ENCODE peak calls at places on chromosomes 16 and 17, in four cellular contexts. One of them, this sample, is unnamed. For H3K4me1, the result is how much of the 10 kb centered on the place peaks cover.

GRCh38 chr17:61072648-61073047 is 327.0 kb upstream of the TBX2 start:
- DNase-seq in HCT116: no peak
- DNase-seq in stomach: no peak
- DNase-seq in A549: no peak
- DNase-seq in this sample: no peak

GRCh38 chr16:24381470-24382118 is 125.5 kb downstream of the CACNG3 start:
- DNase-seq in HCT116: no peak
- DNase-seq in stomach: no peak
- DNase-seq in A549: no peak
- DNase-seq in this sample: no peak

GRCh38 chr16:17475104-17475503 is 4.3 kb upstream of the XYLT1 start:
- DNase-seq in HCT116: no peak
- DNase-seq in stomach: no peak
- DNase-seq in A549: no peak
- DNase-seq in this sample: no peak

GRCh38 chr17:75288784-75289121 is 480 bp downstream of the SLC25A19 start:
- DNase-seq in HCT116: no peak
- DNase-seq in stomach: peak
- DNase-seq in A549: no peak
- DNase-seq in this sample: no peak

GRCh38 chr17:71208111-71208704 is 912.6 kb upstream of the SOX9 start:
- DNase-seq in HCT116: no peak
- DNase-seq in stomach: no peak
- DNase-seq in A549: no peak
- DNase-seq in this sample: no peak

GRCh38 chr16:78984324-78984723 is 616.2 kb downstream of the MAF start:
- DNase-seq in HCT116: no peak
- DNase-seq in stomach: no peak
- DNase-seq in A549: peak
- DNase-seq in this sample: no peak

GRCh38 chr16:88758227-88758943 is 26.6 kb downstream of the PIEZO1 start:
- DNase-seq in HCT116: no peak
- DNase-seq in stomach: no peak
- DNase-seq in A549: no peak
- DNase-seq in this sample: no peak

GRCh38 chr16:84036982-84037425 is 5.6 kb downstream of the SLC38A8 start:
- DNase-seq in HCT116: no peak
- DNase-seq in stomach: no peak
- DNase-seq in A549: no peak
- DNase-seq in this sample: no peak

GRCh38 chr16:29816694-29817441 is 916 bp downstream of the PAGR1 start:
- DNase-seq in HCT116: no peak
- DNase-seq in stomach: peak
- DNase-seq in A549: peak
- DNase-seq in this sample: peak

GRCh38 chr16:69928856-69929400 is 22.2 kb upstream of the CLEC18A start:
- DNase-seq in HCT116: no peak
- DNase-seq in stomach: no peak
- DNase-seq in A549: no peak
- DNase-seq in this sample: no peak

GRCh38 chr17:48597492-48597774 is 3.9 kb upstream of the HOXB5 start:
- DNase-seq in HCT116: no peak
- DNase-seq in stomach: no peak
- DNase-seq in A549: no peak
- DNase-seq in this sample: no peak
- H3K4me3 ChIP-seq in HCT116: no peak
- H3K4me3 ChIP-seq in stomach: peak
- H3K4me3 ChIP-seq in A549: no peak
- H3K4me3 ChIP-seq in this sample: peak

DNA sequence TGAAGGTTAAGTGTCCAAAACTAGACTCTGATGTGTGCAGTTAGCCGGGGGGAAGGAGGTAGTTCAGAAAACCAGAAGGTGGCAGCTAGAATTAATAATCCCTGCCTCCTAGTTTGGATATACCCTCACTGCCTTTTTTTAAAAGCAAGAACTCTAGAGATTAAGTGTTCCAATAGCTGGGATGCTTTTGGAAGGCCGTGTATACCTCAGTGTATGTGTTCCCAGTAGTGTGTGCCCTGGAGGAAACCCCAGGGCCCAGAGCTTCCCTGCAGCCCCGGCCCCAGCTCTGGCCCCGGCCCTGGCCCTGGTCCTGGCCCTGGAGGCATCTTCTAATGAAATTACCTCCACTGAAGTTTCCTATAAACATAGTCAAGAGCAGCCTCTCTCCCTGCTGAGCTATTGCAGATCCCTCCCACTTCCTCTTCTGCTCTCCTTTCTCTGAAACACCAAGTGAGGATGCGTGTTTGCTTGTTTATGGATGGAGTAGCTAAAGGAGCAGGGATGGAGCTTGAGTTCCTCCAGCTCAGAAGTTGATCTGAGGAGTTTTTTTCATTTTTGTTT is 130.7 kb downstream of the PRKCA start:
- DNase-seq in HCT116: no peak
- DNase-seq in stomach: no peak
- DNase-seq in A549: no peak
- DNase-seq in this sample: peak
- H3K4me1 ChIP-seq in HCT116: under half
- H3K4me1 ChIP-seq in stomach: under half
- H3K4me1 ChIP-seq in A549: under half
- H3K4me1 ChIP-seq in this sample: under half

GRCh38 chr17:45429338-45430005 is 3.2 kb downstream of the ARHGAP27 start:
- DNase-seq in HCT116: no peak
- DNase-seq in stomach: peak
- DNase-seq in A549: no peak
- DNase-seq in this sample: no peak
- H3K4me3 ChIP-seq in HCT116: no peak
- H3K4me3 ChIP-seq in stomach: peak
- H3K4me3 ChIP-seq in A549: no peak
- H3K4me3 ChIP-seq in this sample: no peak

DNA sequence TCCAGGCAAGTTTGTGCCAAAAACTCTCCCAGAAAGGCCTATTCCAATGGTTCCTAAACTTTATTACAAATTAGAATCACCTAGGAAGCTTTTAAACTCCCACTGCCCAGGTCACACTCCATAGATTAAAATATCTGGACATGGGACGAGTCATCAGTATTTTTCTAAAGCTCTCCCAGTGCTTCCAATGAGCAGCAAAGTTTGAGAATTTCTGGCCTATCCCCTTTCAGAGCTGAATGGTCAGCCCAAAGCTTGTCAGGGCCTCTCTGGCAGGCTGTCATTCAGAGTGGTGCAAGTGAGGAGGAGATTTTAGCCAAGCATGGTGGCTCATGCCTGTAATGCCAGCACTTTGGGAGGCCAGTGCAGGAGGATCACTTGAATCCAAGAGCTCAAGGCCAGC is 2.4 kb downstream of the BCL6B start:
- DNase-seq in HCT116: no peak
- DNase-seq in stomach: no peak
- DNase-seq in A549: no peak
- DNase-seq in this sample: no peak
- H3K4me1 ChIP-seq in HCT116: under half
- H3K4me1 ChIP-seq in stomach: under half
- H3K4me1 ChIP-seq in A549: under half
- H3K4me1 ChIP-seq in this sample: under half

GRCh38 chr16:51544850-51545467 is 393.9 kb upstream of the SALL1 start:
- DNase-seq in HCT116: no peak
- DNase-seq in stomach: no peak
- DNase-seq in A549: no peak
- DNase-seq in this sample: peak
- H3K4me3 ChIP-seq in HCT116: no peak
- H3K4me3 ChIP-seq in stomach: no peak
- H3K4me3 ChIP-seq in A549: no peak
- H3K4me3 ChIP-seq in this sample: no peak

GRCh38 chr16:15955425-15955824 is 6.0 kb downstream of the ABCC1 start:
- DNase-seq in HCT116: no peak
- DNase-seq in stomach: no peak
- DNase-seq in A549: no peak
- DNase-seq in this sample: no peak
- H3K4me1 ChIP-seq in HCT116: under half
- H3K4me1 ChIP-seq in stomach: under half
- H3K4me1 ChIP-seq in A549: half or more
- H3K4me1 ChIP-seq in this sample: under half

DNA sequence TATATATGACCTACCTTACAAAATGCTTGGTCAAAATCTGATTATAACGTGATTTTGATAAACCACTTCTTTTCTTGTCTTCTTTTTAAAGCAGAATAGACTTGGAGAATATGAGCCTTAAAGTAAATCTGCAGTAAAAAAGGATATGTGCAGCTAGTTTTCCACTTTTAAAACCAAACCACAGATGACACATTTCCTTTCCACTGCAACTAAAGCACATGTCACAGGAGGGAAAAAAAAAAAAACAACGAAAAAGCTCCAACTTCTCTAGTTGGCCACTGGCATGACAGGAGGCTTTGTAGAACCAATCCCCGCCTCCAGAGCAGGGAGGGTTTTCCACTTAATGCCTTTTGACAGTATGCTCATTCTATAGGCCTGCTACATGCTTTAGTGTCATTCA is at the start of gene EVI2A:
- DNase-seq in HCT116: no peak
- DNase-seq in stomach: no peak
- DNase-seq in A549: no peak
- DNase-seq in this sample: peak
- H3K4me3 ChIP-seq in HCT116: no peak
- H3K4me3 ChIP-seq in stomach: peak
- H3K4me3 ChIP-seq in A549: no peak
- H3K4me3 ChIP-seq in this sample: peak

DNA sequence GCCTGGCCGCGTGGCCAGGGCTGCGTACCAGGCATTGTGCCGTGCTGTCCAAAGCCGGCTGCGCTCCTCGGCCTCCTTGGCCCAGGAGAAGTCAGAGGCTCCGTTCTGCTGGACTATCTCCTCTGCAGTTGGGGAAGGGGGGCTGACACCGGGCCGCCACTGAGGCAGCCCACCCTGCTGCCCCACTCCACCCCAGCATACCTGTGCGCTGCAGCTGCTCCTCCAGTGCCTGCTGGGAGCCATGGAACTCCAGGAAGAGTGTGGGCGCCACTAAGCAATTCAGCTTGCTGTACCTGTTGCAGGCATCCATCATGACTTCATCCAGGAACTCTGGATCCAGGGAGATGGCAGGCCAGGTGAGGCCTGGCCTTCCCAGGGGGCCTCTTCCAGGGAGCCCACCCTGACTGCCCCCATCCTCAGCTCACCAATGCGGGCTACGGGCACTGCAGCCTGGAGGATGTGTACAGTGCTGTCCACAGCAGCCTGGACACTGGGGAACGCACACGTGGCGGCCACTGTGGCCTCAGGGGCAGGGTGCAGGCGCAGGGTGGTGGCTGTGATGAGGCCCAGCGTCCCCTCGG is 2.9 kb downstream of the LDHD start:
- DNase-seq in HCT116: no peak
- DNase-seq in stomach: no peak
- DNase-seq in A549: no peak
- DNase-seq in this sample: no peak
- H3K4me1 ChIP-seq in HCT116: under half
- H3K4me1 ChIP-seq in stomach: under half
- H3K4me1 ChIP-seq in A549: under half
- H3K4me1 ChIP-seq in this sample: under half

This sample was measured in SJSA1.